ENCODE peak calls at places on chromosomes 16 and 17, in six cellular contexts. One of them, this sample, is unnamed.

GRCh38 chr16:22325598-22326368 is 28.6 kb downstream of the POLR3E start:
- DNase-seq in tibial artery: no peak
- DNase-seq in body of pancreas: no peak
- DNase-seq in coronary artery: no peak
- DNase-seq in keratinocyte: no peak
- DNase-seq in CD4-positive, alpha-beta T cell: no peak
- DNase-seq in this sample: no peak

GRCh38 chr17:48195910-48196309 is 88.3 kb downstream of the SNX11 start:
- DNase-seq in tibial artery: no peak
- DNase-seq in body of pancreas: no peak
- DNase-seq in coronary artery: no peak
- DNase-seq in keratinocyte: no peak
- DNase-seq in CD4-positive, alpha-beta T cell: no peak
- DNase-seq in this sample: no peak

GRCh38 chr17:81494984-81495383 is 17.6 kb downstream of the ACTG1 start:
- DNase-seq in tibial artery: no peak
- DNase-seq in body of pancreas: peak; percentile 43
- DNase-seq in coronary artery: no peak
- DNase-seq in keratinocyte: no peak
- DNase-seq in CD4-positive, alpha-beta T cell: no peak
- DNase-seq in this sample: peak; percentile 30

GRCh38 chr17:78409191-78409621 is 30.8 kb downstream of the PGS1 start:
- DNase-seq in tibial artery: no peak
- DNase-seq in body of pancreas: peak; percentile 83
- DNase-seq in coronary artery: no peak
- DNase-seq in keratinocyte: no peak
- DNase-seq in CD4-positive, alpha-beta T cell: no peak
- DNase-seq in this sample: no peak

GRCh38 chr17:8391711-8392110 is 5.9 kb downstream of the RNF222 start:
- DNase-seq in tibial artery: no peak
- DNase-seq in body of pancreas: no peak
- DNase-seq in coronary artery: no peak
- DNase-seq in keratinocyte: no peak
- DNase-seq in CD4-positive, alpha-beta T cell: no peak
- DNase-seq in this sample: peak; percentile 79

GRCh38 chr16:46573008-46573833 is 48.0 kb downstream of the SHCBP1 start:
- DNase-seq in tibial artery: no peak
- DNase-seq in body of pancreas: no peak
- DNase-seq in coronary artery: no peak
- DNase-seq in keratinocyte: no peak
- DNase-seq in CD4-positive, alpha-beta T cell: no peak
- DNase-seq in this sample: peak; percentile 46

GRCh38 chr16:74291577-74292208 is 4.9 kb upstream of the PSMD7 start:
- DNase-seq in tibial artery: no peak
- DNase-seq in body of pancreas: no peak
- DNase-seq in coronary artery: no peak
- DNase-seq in keratinocyte: peak; percentile 93
- DNase-seq in CD4-positive, alpha-beta T cell: no peak
- DNase-seq in this sample: no peak

GRCh38 chr17:63275318-63275967 is 170.7 kb downstream of the CYB561 start:
- DNase-seq in tibial artery: no peak
- DNase-seq in body of pancreas: no peak
- DNase-seq in coronary artery: no peak
- DNase-seq in keratinocyte: peak; percentile 82
- DNase-seq in CD4-positive, alpha-beta T cell: no peak
- DNase-seq in this sample: peak; percentile 32

GRCh38 chr16:528111-529011 is 849 bp downstream of the CAPN15 start:
- DNase-seq in tibial artery: no peak
- DNase-seq in body of pancreas: peak; percentile 45
- DNase-seq in coronary artery: no peak
- DNase-seq in keratinocyte: no peak
- DNase-seq in CD4-positive, alpha-beta T cell: no peak
- DNase-seq in this sample: peak; percentile 72

GRCh38 chr17:9677411-9677810 is 32.1 kb downstream of the USP43 start:
- DNase-seq in tibial artery: no peak
- DNase-seq in body of pancreas: no peak
- DNase-seq in coronary artery: no peak
- DNase-seq in keratinocyte: peak; percentile 44
- DNase-seq in CD4-positive, alpha-beta T cell: no peak
- DNase-seq in this sample: peak; percentile 51

GRCh38 chr16:383326-384020 is 1.7 kb upstream of the PGAP6 start:
- DNase-seq in tibial artery: no peak
- DNase-seq in body of pancreas: peak; percentile 82
- DNase-seq in coronary artery: no peak
- DNase-seq in keratinocyte: peak; percentile 44
- DNase-seq in CD4-positive, alpha-beta T cell: peak; percentile 43
- DNase-seq in this sample: peak; percentile 68

GRCh38 chr17:82234211-82235055 is 5.6 kb downstream of the SLC16A3 start:
- DNase-seq in tibial artery: no peak
- DNase-seq in body of pancreas: no peak
- DNase-seq in coronary artery: peak; percentile 73
- DNase-seq in keratinocyte: no peak
- DNase-seq in CD4-positive, alpha-beta T cell: peak; percentile 11
- DNase-seq in this sample: peak; percentile 84

GRCh38 chr16:9225527-9226316 is 134.3 kb downstream of the HAPSTR1 start:
- DNase-seq in tibial artery: no peak
- DNase-seq in body of pancreas: no peak
- DNase-seq in coronary artery: no peak
- DNase-seq in keratinocyte: no peak
- DNase-seq in CD4-positive, alpha-beta T cell: no peak
- DNase-seq in this sample: no peak

GRCh38 chr17:32549559-32549958 is 62.8 kb downstream of the CDK5R1 start:
- DNase-seq in tibial artery: no peak
- DNase-seq in body of pancreas: no peak
- DNase-seq in coronary artery: no peak
- DNase-seq in keratinocyte: no peak
- DNase-seq in CD4-positive, alpha-beta T cell: no peak
- DNase-seq in this sample: no peak

GRCh38 chr17:44170499-44171201 is at the start of gene ASB16:
- DNase-seq in tibial artery: no peak
- DNase-seq in body of pancreas: peak; percentile 79
- DNase-seq in coronary artery: no peak
- DNase-seq in keratinocyte: no peak
- DNase-seq in CD4-positive, alpha-beta T cell: no peak
- DNase-seq in this sample: no peak

GRCh38 chr16:19520861-19521331 is 1.0 kb downstream of the GDE1 start:
- DNase-seq in tibial artery: no peak
- DNase-seq in body of pancreas: peak; percentile 18
- DNase-seq in coronary artery: no peak
- DNase-seq in keratinocyte: no peak
- DNase-seq in CD4-positive, alpha-beta T cell: no peak
- DNase-seq in this sample: peak; percentile 54

GRCh38 chr17:27384261-27384701 is 72.0 kb upstream of the KSR1 start:
- DNase-seq in tibial artery: peak; percentile 71
- DNase-seq in body of pancreas: peak; percentile 84
- DNase-seq in coronary artery: peak; percentile 91
- DNase-seq in keratinocyte: peak; percentile 68
- DNase-seq in CD4-positive, alpha-beta T cell: no peak
- DNase-seq in this sample: peak; percentile 71

GRCh38 chr17:49520386-49521087 is 25.4 kb downstream of the NGFR start:
- DNase-seq in tibial artery: no peak
- DNase-seq in body of pancreas: no peak
- DNase-seq in coronary artery: peak; percentile 62
- DNase-seq in keratinocyte: no peak
- DNase-seq in CD4-positive, alpha-beta T cell: no peak
- DNase-seq in this sample: no peak

GRCh38 chr16:17413508-17413907 is 57.3 kb downstream of the XYLT1 start:
- DNase-seq in tibial artery: no peak
- DNase-seq in body of pancreas: no peak
- DNase-seq in coronary artery: no peak
- DNase-seq in keratinocyte: no peak
- DNase-seq in CD4-positive, alpha-beta T cell: no peak
- DNase-seq in this sample: no peak

GRCh38 chr17:55567240-55568216 is 56.3 kb upstream of the SMIM36 start:
- DNase-seq in tibial artery: peak; percentile 48
- DNase-seq in body of pancreas: peak; percentile 36
- DNase-seq in coronary artery: no peak
- DNase-seq in keratinocyte: no peak
- DNase-seq in CD4-positive, alpha-beta T cell: no peak
- DNase-seq in this sample: no peak

GRCh38 chr17:73911726-73912359 is 267.6 kb upstream of the SDK2 start:
- DNase-seq in tibial artery: no peak
- DNase-seq in body of pancreas: no peak
- DNase-seq in coronary artery: no peak
- DNase-seq in keratinocyte: no peak
- DNase-seq in CD4-positive, alpha-beta T cell: no peak
- DNase-seq in this sample: no peak

GRCh38 chr17:21036361-21036881 is 6.4 kb downstream of the USP22 start:
- DNase-seq in tibial artery: no peak
- DNase-seq in body of pancreas: no peak
- DNase-seq in coronary artery: no peak
- DNase-seq in keratinocyte: no peak
- DNase-seq in CD4-positive, alpha-beta T cell: no peak
- DNase-seq in this sample: no peak

GRCh38 chr17:55067697-55068439 is 99.3 kb downstream of the STXBP4 start:
- DNase-seq in tibial artery: no peak
- DNase-seq in body of pancreas: no peak
- DNase-seq in coronary artery: no peak
- DNase-seq in keratinocyte: no peak
- DNase-seq in CD4-positive, alpha-beta T cell: no peak
- DNase-seq in this sample: no peak

GRCh38 chr17:15260376-15261062 is 4.6 kb downstream of the PMP22 start:
- DNase-seq in tibial artery: peak; percentile 87
- DNase-seq in body of pancreas: peak; percentile 89
- DNase-seq in coronary artery: peak; percentile 92
- DNase-seq in keratinocyte: no peak
- DNase-seq in CD4-positive, alpha-beta T cell: no peak
- DNase-seq in this sample: no peak

GRCh38 chr17:48561894-48562810 is 16.0 kb downstream of the HOXB4 start:
- DNase-seq in tibial artery: no peak
- DNase-seq in body of pancreas: no peak
- DNase-seq in coronary artery: no peak
- DNase-seq in keratinocyte: no peak
- DNase-seq in CD4-positive, alpha-beta T cell: no peak
- DNase-seq in this sample: no peak

GRCh38 chr16:66295191-66295590 is 71.3 kb upstream of the CDH5 start:
- DNase-seq in tibial artery: no peak
- DNase-seq in body of pancreas: no peak
- DNase-seq in coronary artery: peak; percentile 41
- DNase-seq in keratinocyte: no peak
- DNase-seq in CD4-positive, alpha-beta T cell: no peak
- DNase-seq in this sample: no peak

GRCh38 chr16:84048306-84048705 is 5.7 kb upstream of the SLC38A8 start:
- DNase-seq in tibial artery: no peak
- DNase-seq in body of pancreas: peak; percentile 92
- DNase-seq in coronary artery: no peak
- DNase-seq in keratinocyte: no peak
- DNase-seq in CD4-positive, alpha-beta T cell: no peak
- DNase-seq in this sample: no peak

GRCh38 chr17:1626333-1626732 is 2.3 kb downstream of the SLC43A2 start:
- DNase-seq in tibial artery: no peak
- DNase-seq in body of pancreas: no peak
- DNase-seq in coronary artery: no peak
- DNase-seq in keratinocyte: no peak
- DNase-seq in CD4-positive, alpha-beta T cell: no peak
- DNase-seq in this sample: no peak

GRCh38 chr17:39002991-39003715 is 36.0 kb upstream of the FBXO47 start:
- DNase-seq in tibial artery: peak; percentile 92
- DNase-seq in body of pancreas: peak; percentile 50
- DNase-seq in coronary artery: peak; percentile 84
- DNase-seq in keratinocyte: no peak
- DNase-seq in CD4-positive, alpha-beta T cell: peak; percentile 55
- DNase-seq in this sample: no peak

DNA sequence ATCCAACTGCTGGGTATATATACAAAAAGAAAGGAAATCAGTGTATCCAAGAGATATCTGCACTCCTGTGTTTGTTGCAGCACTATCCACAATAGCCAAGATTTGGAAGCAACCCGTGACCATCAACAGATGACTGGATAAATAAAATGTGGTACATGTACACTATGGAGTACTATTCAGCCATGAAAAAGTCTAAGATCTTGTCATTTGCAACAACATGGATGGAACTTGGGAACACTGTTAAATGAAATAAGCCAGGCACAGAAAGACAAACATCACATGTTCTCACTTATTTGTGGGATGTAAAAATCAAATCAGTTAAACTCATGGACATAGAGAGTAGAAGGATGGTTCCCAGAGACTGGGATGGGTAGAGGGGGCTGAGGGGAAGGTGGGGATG is 620.7 kb downstream of the RBFOX1 start:
- DNase-seq in tibial artery: no peak
- DNase-seq in body of pancreas: no peak
- DNase-seq in coronary artery: no peak
- DNase-seq in keratinocyte: no peak
- DNase-seq in CD4-positive, alpha-beta T cell: no peak
- DNase-seq in this sample: no peak
- TF ChIP-seq CTCF in tibial artery: no peak
- TF ChIP-seq CTCF in body of pancreas: no peak
- TF ChIP-seq CTCF in coronary artery: no peak
- TF ChIP-seq CTCF in keratinocyte: no peak
- TF ChIP-seq CTCF in CD4-positive, alpha-beta T cell: no peak
- TF ChIP-seq CTCF in this sample: no peak

GRCh38 chr16:3480901-3481695 is 14.2 kb downstream of the C16orf90 start:
- DNase-seq in tibial artery: no peak
- DNase-seq in body of pancreas: no peak
- DNase-seq in coronary artery: no peak
- DNase-seq in keratinocyte: no peak
- DNase-seq in CD4-positive, alpha-beta T cell: no peak
- DNase-seq in this sample: no peak

GRCh38 chr16:3482659-3483241 is 12.5 kb downstream of the C16orf90 start:
- DNase-seq in tibial artery: no peak
- DNase-seq in body of pancreas: no peak
- DNase-seq in coronary artery: no peak
- DNase-seq in keratinocyte: no peak
- DNase-seq in CD4-positive, alpha-beta T cell: no peak
- DNase-seq in this sample: no peak

GRCh38 chr16:3484328-3485096 is 10.8 kb downstream of the C16orf90 start:
- DNase-seq in tibial artery: no peak
- DNase-seq in body of pancreas: no peak
- DNase-seq in coronary artery: no peak
- DNase-seq in keratinocyte: no peak
- DNase-seq in CD4-positive, alpha-beta T cell: no peak
- DNase-seq in this sample: no peak

GRCh38 chr16:3479654-3480216 is 15.6 kb downstream of the C16orf90 start:
- DNase-seq in tibial artery: no peak
- DNase-seq in body of pancreas: no peak
- DNase-seq in coronary artery: no peak
- DNase-seq in keratinocyte: no peak
- DNase-seq in CD4-positive, alpha-beta T cell: no peak
- DNase-seq in this sample: no peak

GRCh38 chr16:3481696-3482658 is 13.3 kb downstream of the C16orf90 start:
- DNase-seq in tibial artery: no peak
- DNase-seq in body of pancreas: no peak
- DNase-seq in coronary artery: no peak
- DNase-seq in keratinocyte: no peak
- DNase-seq in CD4-positive, alpha-beta T cell: no peak
- DNase-seq in this sample: no peak
- H3K27ac ChIP-seq in tibial artery: no peak overlapping the region
- H3K27ac ChIP-seq in body of pancreas: no peak overlapping the region
- H3K27ac ChIP-seq in coronary artery: no peak overlapping the region
- H3K27ac ChIP-seq in keratinocyte: no peak overlapping the region
- H3K27ac ChIP-seq in CD4-positive, alpha-beta T cell: no peak overlapping the region
- H3K27ac ChIP-seq in this sample: no peak overlapping the region

GRCh38 chr17:10812674-10813073 is 8.8 kb upstream of the TMEM238L start:
- DNase-seq in tibial artery: no peak
- DNase-seq in body of pancreas: peak; percentile 27
- DNase-seq in coronary artery: no peak
- DNase-seq in keratinocyte: no peak
- DNase-seq in CD4-positive, alpha-beta T cell: no peak
- DNase-seq in this sample: no peak
- TF ChIP-seq CTCF in tibial artery: no peak
- TF ChIP-seq CTCF in body of pancreas: no peak
- TF ChIP-seq CTCF in coronary artery: no peak
- TF ChIP-seq CTCF in keratinocyte: no peak
- TF ChIP-seq CTCF in CD4-positive, alpha-beta T cell: no peak
- TF ChIP-seq CTCF in this sample: no peak

GRCh38 chr17:19720210-19720475 is 3.8 kb upstream of the SLC47A2 start:
- DNase-seq in tibial artery: no peak
- DNase-seq in body of pancreas: no peak
- DNase-seq in coronary artery: no peak
- DNase-seq in keratinocyte: no peak
- DNase-seq in CD4-positive, alpha-beta T cell: no peak
- DNase-seq in this sample: no peak
- H3K27ac ChIP-seq in tibial artery: no peak overlapping the region
- H3K27ac ChIP-seq in body of pancreas: no peak overlapping the region
- H3K27ac ChIP-seq in coronary artery: no peak overlapping the region
- H3K27ac ChIP-seq in keratinocyte: no peak overlapping the region
- H3K27ac ChIP-seq in CD4-positive, alpha-beta T cell: no peak overlapping the region
- H3K27ac ChIP-seq in this sample: peak overlapping the region; percentile 29